ENCODE peak calls at places on chromosomes 2 and 18, in seven cellular contexts. One of them, this sample, is unnamed.

GRCh38 chr2:46645681-46646162 is 166.4 kb downstream of the TMEM247 start:
- DNase-seq in HCT116: no peak
- DNase-seq in fibroblast of lung: peak; percentile 65
- DNase-seq in GM23248: peak; percentile 92
- DNase-seq in cardiac muscle cell: peak; percentile 36
- DNase-seq in CD8-positive, alpha-beta memory T cell: no peak
- DNase-seq in heart right ventricle: no peak
- DNase-seq in this sample: peak; percentile 89

GRCh38 chr2:157782057-157782845 is 93.9 kb downstream of the ACVR1 start:
- DNase-seq in HCT116: no peak
- DNase-seq in fibroblast of lung: peak; percentile 32
- DNase-seq in GM23248: peak; percentile 38
- DNase-seq in cardiac muscle cell: peak; percentile 42
- DNase-seq in CD8-positive, alpha-beta memory T cell: no peak
- DNase-seq in heart right ventricle: no peak
- DNase-seq in this sample: no peak

GRCh38 chr2:215489288-215489848 is 53.5 kb upstream of the FN1 start:
- DNase-seq in HCT116: no peak
- DNase-seq in fibroblast of lung: no peak
- DNase-seq in GM23248: no peak
- DNase-seq in cardiac muscle cell: no peak
- DNase-seq in CD8-positive, alpha-beta memory T cell: no peak
- DNase-seq in heart right ventricle: no peak
- DNase-seq in this sample: no peak

GRCh38 chr18:3799515-3799914 is 349.5 kb downstream of the TGIF1 start:
- DNase-seq in HCT116: no peak
- DNase-seq in fibroblast of lung: no peak
- DNase-seq in GM23248: peak; percentile 3
- DNase-seq in cardiac muscle cell: peak; percentile 54
- DNase-seq in CD8-positive, alpha-beta memory T cell: no peak
- DNase-seq in heart right ventricle: no peak
- DNase-seq in this sample: no peak

GRCh38 chr2:6877402-6878305 is at the start of gene RSAD2:
- DNase-seq in HCT116: no peak
- DNase-seq in fibroblast of lung: peak; percentile 34
- DNase-seq in GM23248: peak; percentile 66
- DNase-seq in cardiac muscle cell: no peak
- DNase-seq in CD8-positive, alpha-beta memory T cell: peak; percentile 54
- DNase-seq in heart right ventricle: no peak
- DNase-seq in this sample: peak; percentile 71

GRCh38 chr18:57801379-57802165 is 1.5 kb downstream of the ATP8B1 start:
- DNase-seq in HCT116: no peak
- DNase-seq in fibroblast of lung: no peak
- DNase-seq in GM23248: peak; percentile 60
- DNase-seq in cardiac muscle cell: no peak
- DNase-seq in CD8-positive, alpha-beta memory T cell: no peak
- DNase-seq in heart right ventricle: peak; percentile 23
- DNase-seq in this sample: no peak

GRCh38 chr2:230714122-230714453 is 1.4 kb downstream of the CAB39 start:
- DNase-seq in HCT116: no peak
- DNase-seq in fibroblast of lung: peak; percentile 84
- DNase-seq in GM23248: peak; percentile 89
- DNase-seq in cardiac muscle cell: peak; percentile 29
- DNase-seq in CD8-positive, alpha-beta memory T cell: peak; percentile 52
- DNase-seq in heart right ventricle: no peak
- DNase-seq in this sample: peak; percentile 72

GRCh38 chr2:152200562-152201465 is 25.3 kb upstream of the STAM2 start:
- DNase-seq in HCT116: peak; percentile 96
- DNase-seq in fibroblast of lung: peak; percentile 96
- DNase-seq in GM23248: peak; percentile 99
- DNase-seq in cardiac muscle cell: no peak
- DNase-seq in CD8-positive, alpha-beta memory T cell: no peak
- DNase-seq in heart right ventricle: peak; percentile 78
- DNase-seq in this sample: peak; percentile 100

GRCh38 chr18:73924316-73924715 is 223.3 kb downstream of the FBXO15 start:
- DNase-seq in HCT116: no peak
- DNase-seq in fibroblast of lung: no peak
- DNase-seq in GM23248: peak; percentile 3
- DNase-seq in cardiac muscle cell: no peak
- DNase-seq in CD8-positive, alpha-beta memory T cell: no peak
- DNase-seq in heart right ventricle: no peak
- DNase-seq in this sample: no peak

GRCh38 chr2:37676274-37676673 is 4.8 kb upstream of the CDC42EP3 start:
- DNase-seq in HCT116: peak; percentile 63
- DNase-seq in fibroblast of lung: no peak
- DNase-seq in GM23248: peak; percentile 77
- DNase-seq in cardiac muscle cell: no peak
- DNase-seq in CD8-positive, alpha-beta memory T cell: no peak
- DNase-seq in heart right ventricle: no peak
- DNase-seq in this sample: peak; percentile 80

GRCh38 chr2:168480356-168480755 is 24.3 kb downstream of the CERS6 start:
- DNase-seq in HCT116: no peak
- DNase-seq in fibroblast of lung: peak; percentile 38
- DNase-seq in GM23248: peak; percentile 9
- DNase-seq in cardiac muscle cell: no peak
- DNase-seq in CD8-positive, alpha-beta memory T cell: no peak
- DNase-seq in heart right ventricle: no peak
- DNase-seq in this sample: no peak

GRCh38 chr2:183543731-183544130 is 419.5 kb downstream of the NUP35 start:
- DNase-seq in HCT116: no peak
- DNase-seq in fibroblast of lung: no peak
- DNase-seq in GM23248: no peak
- DNase-seq in cardiac muscle cell: no peak
- DNase-seq in CD8-positive, alpha-beta memory T cell: no peak
- DNase-seq in heart right ventricle: no peak
- DNase-seq in this sample: peak; percentile 1

GRCh38 chr2:236638707-236639106 is 69.1 kb downstream of the ACKR3 start:
- DNase-seq in HCT116: no peak
- DNase-seq in fibroblast of lung: no peak
- DNase-seq in GM23248: no peak
- DNase-seq in cardiac muscle cell: no peak
- DNase-seq in CD8-positive, alpha-beta memory T cell: no peak
- DNase-seq in heart right ventricle: no peak
- DNase-seq in this sample: no peak

GRCh38 chr2:120736202-120736954 is 710 bp downstream of the GLI2 start:
- DNase-seq in HCT116: no peak
- DNase-seq in fibroblast of lung: peak; percentile 23
- DNase-seq in GM23248: peak; percentile 70
- DNase-seq in cardiac muscle cell: peak; percentile 53
- DNase-seq in CD8-positive, alpha-beta memory T cell: no peak
- DNase-seq in heart right ventricle: no peak
- DNase-seq in this sample: peak; percentile 28

DNA sequence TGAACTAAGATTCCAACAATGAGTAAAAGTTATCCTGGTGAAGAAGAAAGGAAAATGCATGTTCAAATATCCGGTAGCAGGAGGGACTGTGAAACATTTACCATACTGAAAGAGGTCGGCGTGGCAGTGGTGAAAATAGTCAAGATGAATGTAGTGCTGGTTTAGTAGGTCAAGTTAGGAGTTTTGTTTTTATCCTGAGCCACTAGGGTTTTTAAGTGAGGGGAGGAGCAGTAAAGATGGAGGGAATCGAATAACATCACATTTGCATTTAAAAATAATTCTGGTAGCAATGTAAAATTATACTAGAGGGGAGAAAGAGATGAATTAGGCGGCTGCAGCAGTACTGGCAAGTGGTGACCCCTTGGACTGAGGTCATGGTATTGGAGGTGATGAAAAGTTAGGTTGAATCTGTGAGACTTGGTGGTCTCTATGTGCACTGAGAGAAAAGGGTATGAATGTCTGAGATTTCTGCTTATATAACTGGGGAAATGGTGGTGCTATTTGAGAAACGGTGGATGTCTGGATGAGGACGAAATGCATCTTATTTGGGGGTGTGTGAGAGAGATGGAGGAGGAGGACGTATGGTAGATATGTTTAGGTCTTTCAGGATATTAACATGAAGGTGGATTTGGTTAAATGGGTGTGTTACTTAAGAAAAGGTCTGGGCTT is 5.9 kb downstream of the VAPA start:
- DNase-seq in HCT116: no peak
- DNase-seq in fibroblast of lung: no peak
- DNase-seq in GM23248: no peak
- DNase-seq in cardiac muscle cell: no peak
- DNase-seq in CD8-positive, alpha-beta memory T cell: no peak
- DNase-seq in heart right ventricle: no peak
- DNase-seq in this sample: no peak
- H3K4me1 ChIP-seq in HCT116: peaks cover 45% of the 10 kb centered on the region
- H3K4me1 ChIP-seq in fibroblast of lung: peaks cover 11% of the 10 kb centered on the region
- H3K4me1 ChIP-seq in GM23248: peaks cover 51% of the 10 kb centered on the region
- H3K4me1 ChIP-seq in cardiac muscle cell: peaks cover 46% of the 10 kb centered on the region
- H3K4me1 ChIP-seq in CD8-positive, alpha-beta memory T cell: peaks cover 88% of the 10 kb centered on the region
- H3K4me1 ChIP-seq in heart right ventricle: peaks cover 2% of the 10 kb centered on the region
- H3K4me1 ChIP-seq in this sample: peaks cover 37% of the 10 kb centered on the region

GRCh38 chr18:44798433-44799048 is 117.9 kb downstream of the SETBP1 start:
- DNase-seq in HCT116: no peak
- DNase-seq in fibroblast of lung: no peak
- DNase-seq in GM23248: no peak
- DNase-seq in cardiac muscle cell: peak; percentile 79
- DNase-seq in CD8-positive, alpha-beta memory T cell: no peak
- DNase-seq in heart right ventricle: no peak
- DNase-seq in this sample: no peak
- H3K4me1 ChIP-seq in HCT116: no peaks in the 10 kb centered on the region
- H3K4me1 ChIP-seq in fibroblast of lung: peaks cover 6% of the 10 kb centered on the region
- H3K4me1 ChIP-seq in GM23248: peaks cover 14% of the 10 kb centered on the region
- H3K4me1 ChIP-seq in cardiac muscle cell: peaks cover 63% of the 10 kb centered on the region
- H3K4me1 ChIP-seq in CD8-positive, alpha-beta memory T cell: no peaks in the 10 kb centered on the region
- H3K4me1 ChIP-seq in heart right ventricle: peaks cover 6% of the 10 kb centered on the region
- H3K4me1 ChIP-seq in this sample: no peaks in the 10 kb centered on the region

DNA sequence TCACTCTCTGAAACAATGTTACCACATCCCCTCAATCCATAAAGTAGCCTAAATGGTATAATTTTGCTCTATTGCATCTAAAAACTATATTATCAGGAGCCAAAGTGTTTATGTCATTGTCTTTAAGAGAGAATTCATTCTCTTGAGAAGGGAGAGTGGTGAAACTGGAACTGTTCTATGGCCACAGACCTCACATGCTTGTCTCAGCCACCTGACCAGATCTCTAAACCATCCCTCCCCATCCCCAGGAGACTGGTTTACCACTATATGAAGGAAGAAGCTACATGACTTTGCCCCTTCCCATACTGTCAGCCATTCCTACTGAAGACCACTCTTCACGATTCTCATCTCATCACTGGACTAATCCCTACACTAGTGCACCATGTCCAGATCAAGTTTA is 9.6 kb downstream of the CDH7 start:
- DNase-seq in HCT116: no peak
- DNase-seq in fibroblast of lung: no peak
- DNase-seq in GM23248: no peak
- DNase-seq in cardiac muscle cell: no peak
- DNase-seq in CD8-positive, alpha-beta memory T cell: no peak
- DNase-seq in heart right ventricle: no peak
- DNase-seq in this sample: no peak
- H3K4me1 ChIP-seq in HCT116: no peaks in the 10 kb centered on the region
- H3K4me1 ChIP-seq in fibroblast of lung: no peaks in the 10 kb centered on the region
- H3K4me1 ChIP-seq in GM23248: no peaks in the 10 kb centered on the region
- H3K4me1 ChIP-seq in cardiac muscle cell: no peaks in the 10 kb centered on the region
- H3K4me1 ChIP-seq in CD8-positive, alpha-beta memory T cell: no peaks in the 10 kb centered on the region
- H3K4me1 ChIP-seq in heart right ventricle: no peaks in the 10 kb centered on the region
- H3K4me1 ChIP-seq in this sample: no peaks in the 10 kb centered on the region

DNA sequence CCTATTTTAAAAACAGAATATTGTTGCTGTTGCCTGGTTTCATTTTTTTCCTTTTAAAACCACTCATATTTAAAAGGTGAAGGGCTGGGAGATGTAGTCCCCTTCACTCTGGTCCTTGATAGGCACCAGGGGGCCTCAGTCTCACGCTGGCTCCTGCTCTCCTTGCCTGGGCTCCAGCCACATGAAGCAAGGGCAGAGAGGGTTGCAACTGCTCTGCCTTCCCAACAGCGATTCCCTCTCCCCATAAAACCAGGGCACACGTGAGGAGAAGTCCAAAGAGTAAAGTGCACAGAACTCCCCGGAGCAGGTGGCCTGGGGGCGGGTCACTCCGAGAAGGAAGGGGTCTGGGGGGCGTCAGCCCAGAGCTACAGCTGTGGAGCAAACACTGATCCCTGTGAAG is 12.8 kb downstream of the TMEM127 start:
- DNase-seq in HCT116: no peak
- DNase-seq in fibroblast of lung: no peak
- DNase-seq in GM23248: no peak
- DNase-seq in cardiac muscle cell: no peak
- DNase-seq in CD8-positive, alpha-beta memory T cell: no peak
- DNase-seq in heart right ventricle: no peak
- DNase-seq in this sample: no peak
- H3K4me1 ChIP-seq in HCT116: peaks cover 3% of the 10 kb centered on the region
- H3K4me1 ChIP-seq in fibroblast of lung: peaks cover 19% of the 10 kb centered on the region
- H3K4me1 ChIP-seq in GM23248: peaks cover 23% of the 10 kb centered on the region
- H3K4me1 ChIP-seq in cardiac muscle cell: peaks cover 15% of the 10 kb centered on the region
- H3K4me1 ChIP-seq in CD8-positive, alpha-beta memory T cell: peaks cover 15% of the 10 kb centered on the region
- H3K4me1 ChIP-seq in heart right ventricle: peaks cover 13% of the 10 kb centered on the region
- H3K4me1 ChIP-seq in this sample: no peaks in the 10 kb centered on the region

DNA sequence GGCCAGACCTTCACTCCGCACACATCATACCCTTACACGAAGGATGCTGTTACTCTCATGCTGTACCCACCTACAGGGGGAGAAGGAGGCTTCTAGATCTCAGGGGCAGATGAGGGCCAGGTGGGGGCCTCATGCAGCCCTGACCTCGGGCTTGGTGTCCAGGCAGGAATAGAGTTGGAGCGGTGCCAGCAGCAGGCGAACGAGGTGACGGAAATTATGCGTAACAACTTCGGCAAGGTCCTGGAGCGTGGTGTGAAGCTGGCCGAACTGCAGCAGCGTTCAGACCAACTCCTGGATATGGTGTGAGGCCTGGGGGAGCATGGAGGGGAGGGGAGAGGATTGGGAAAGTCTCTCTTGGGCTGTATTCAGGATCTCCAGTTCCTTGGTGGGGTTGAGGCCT is 4.0 kb upstream of the RNF181 start:
- DNase-seq in HCT116: no peak
- DNase-seq in fibroblast of lung: no peak
- DNase-seq in GM23248: no peak
- DNase-seq in cardiac muscle cell: no peak
- DNase-seq in CD8-positive, alpha-beta memory T cell: no peak
- DNase-seq in heart right ventricle: peak; percentile 38
- DNase-seq in this sample: no peak
- H3K4me1 ChIP-seq in HCT116: peaks cover 8% of the 10 kb centered on the region
- H3K4me1 ChIP-seq in fibroblast of lung: peaks cover 40% of the 10 kb centered on the region
- H3K4me1 ChIP-seq in GM23248: peaks cover 41% of the 10 kb centered on the region
- H3K4me1 ChIP-seq in cardiac muscle cell: peaks cover 26% of the 10 kb centered on the region
- H3K4me1 ChIP-seq in CD8-positive, alpha-beta memory T cell: peaks cover 26% of the 10 kb centered on the region
- H3K4me1 ChIP-seq in heart right ventricle: peaks cover 8% of the 10 kb centered on the region
- H3K4me1 ChIP-seq in this sample: peaks cover 23% of the 10 kb centered on the region

This sample was measured in mammary epithelial cell.